ENCODE peak calls at places on chromosomes 13 and 19, in ten cellular contexts. S is A673, Y is endothelial cell, C is neural crest cell, Q is activated gamma-delta T cell treated with Interleukin-2 at 50 U/mL for 16 hours, M is H4, U is BJ, P is lung, V is EL, I is PC-3. E is an unnamed sample.
A peak's percentile ranks its signal among the peaks of the same experiment; 100 is the strongest.

GRCh38 chr19:7376151-7376852 is 27.6 kb downstream of the ARHGEF18 start:
- DNase-seq in S (no peak), Y (no peak), C (no peak), Q (no peak), M (no peak), U (no peak), P (no peak), V (no peak), I (peak; percentile 75), E (no peak)

GRCh38 chr19:4868286-4868834 is 893 bp upstream of the PLIN3 start:
- DNase-seq in S (no peak), Y (no peak), C (no peak), Q (no peak), M (no peak), U (no peak), P (no peak), V (no peak), I (no peak), E (no peak)

GRCh38 chr19:1510807-1511206 is 2.0 kb downstream of the ADAMTSL5 start:
- DNase-seq in S (no peak), Y (no peak), C (no peak), Q (no peak), M (no peak), U (no peak), P (no peak), V (no peak), I (no peak), E (no peak)

GRCh38 chr19:49646586-49646985 is 4.6 kb downstream of the SCAF1 start:
- DNase-seq in S (no peak), Y (no peak), C (no peak), Q (no peak), M (no peak), U (no peak), P (no peak), V (no peak), I (no peak), E (no peak)

GRCh38 chr19:28468701-28469459 is 744.1 kb downstream of the UQCRFS1 start:
- DNase-seq in S (no peak), Y (no peak), C (no peak), Q (peak; percentile 19), M (no peak), U (peak; percentile 44), P (no peak), V (peak; percentile 45), I (peak; percentile 1), E (no peak)

GRCh38 chr13:53064721-53065120 is 36.1 kb downstream of the OLFM4 start:
- DNase-seq in S (peak; percentile 63), Y (no peak), C (no peak), Q (no peak), M (no peak), U (no peak), P (no peak), V (no peak), I (no peak), E (no peak)

GRCh38 chr13:24995225-24995804 is 100.6 kb upstream of the PABPC3 start:
- DNase-seq in S (peak; percentile 92), Y (peak; percentile 67), C (peak; percentile 54), Q (peak; percentile 48), M (peak; percentile 75), U (peak; percentile 20), P (peak; percentile 57), V (peak; percentile 75), I (peak; percentile 86), E (peak; percentile 41)

GRCh38 chr13:98307744-98308524 is 130.9 kb upstream of the RNF113B start:
- DNase-seq in S (no peak), Y (peak; percentile 51), C (no peak), Q (no peak), M (peak; percentile 63), U (no peak), P (no peak), V (no peak), I (no peak), E (no peak)

GRCh38 chr19:28488006-28488405 is 724.9 kb downstream of the UQCRFS1 start:
- DNase-seq in S (no peak), Y (no peak), C (no peak), Q (no peak), M (no peak), U (no peak), P (no peak), V (no peak), I (no peak), E (no peak)

GRCh38 chr19:34667349-34668076 is 9.4 kb downstream of the SCGB2B2 start:
- DNase-seq in S (peak; percentile 16), Y (no peak), C (no peak), Q (no peak), M (peak; percentile 45), U (no peak), P (no peak), V (peak; percentile 21), I (peak; percentile 4), E (no peak)

GRCh38 chr19:5999693-6000092 is 21.8 kb upstream of the RANBP3 start:
- DNase-seq in S (no peak), Y (no peak), C (no peak), Q (no peak), M (no peak), U (no peak), P (no peak), V (no peak), I (no peak), E (no peak)

GRCh38 chr19:49677232-49677881 is at the start of gene PRMT1:
- DNase-seq in S (peak; percentile 68), Y (peak; percentile 65), C (peak; percentile 51), Q (peak; percentile 35), M (no peak), U (no peak), P (no peak), V (peak; percentile 47), I (peak; percentile 47), E (peak; percentile 34)

GRCh38 chr13:91719033-91719432 is 320.6 kb downstream of the GPC5 start:
- DNase-seq in S (no peak), Y (no peak), C (no peak), Q (no peak), M (peak; percentile 14), U (no peak), P (no peak), V (no peak), I (peak; percentile 7), E (no peak)

GRCh38 chr13:35716644-35717170 is 240.2 kb upstream of the MAB21L1 start:
- DNase-seq in S (no peak), Y (no peak), C (no peak), Q (no peak), M (no peak), U (no peak), P (no peak), V (no peak), I (no peak), E (no peak)

GRCh38 chr19:5147074-5147970 is 178.4 kb downstream of the KDM4B start:
- DNase-seq in S (no peak), Y (no peak), C (no peak), Q (no peak), M (no peak), U (no peak), P (no peak), V (no peak), I (no peak), E (no peak)

GRCh38 chr13:39515231-39515630 is 87.8 kb downstream of the LHFPL6 start:
- DNase-seq in S (peak; percentile 57), Y (no peak), C (no peak), Q (no peak), M (no peak), U (no peak), P (no peak), V (no peak), I (no peak), E (no peak)

GRCh38 chr13:110937511-110938303 is 22.8 kb upstream of the ANKRD10 start:
- DNase-seq in S (no peak), Y (no peak), C (no peak), Q (no peak), M (no peak), U (no peak), P (no peak), V (no peak), I (no peak), E (no peak)

GRCh38 chr19:30070970-30071632 is 129.1 kb downstream of the URI1 start:
- DNase-seq in S (no peak), Y (no peak), C (no peak), Q (no peak), M (no peak), U (no peak), P (no peak), V (no peak), I (no peak), E (no peak)

GRCh38 chr19:46824887-46825730 is 25.5 kb downstream of the AP2S1 start:
- DNase-seq in S (no peak), Y (no peak), C (no peak), Q (no peak), M (no peak), U (no peak), P (no peak), V (no peak), I (no peak), E (no peak)

GRCh38 chr13:44426461-44426860 is 52.8 kb downstream of the SERP2 start:
- DNase-seq in S (no peak), Y (no peak), C (no peak), Q (no peak), M (no peak), U (no peak), P (no peak), V (no peak), I (no peak), E (no peak)

GRCh38 chr13:67515895-67516294 is 285.8 kb upstream of the PCDH9 start:
- DNase-seq in S (peak; percentile 18), Y (no peak), C (no peak), Q (no peak), M (peak; percentile 85), U (no peak), P (no peak), V (no peak), I (peak; percentile 70), E (no peak)

GRCh38 chr19:7482584-7483439 is 6.0 kb downstream of the PEX11G start:
- DNase-seq in S (peak; percentile 55), Y (peak; percentile 23), C (no peak), Q (no peak), M (no peak), U (no peak), P (no peak), V (no peak), I (peak; percentile 57), E (no peak)

GRCh38 chr19:46748325-46749109 is 2.3 kb upstream of the STRN4 start:
- DNase-seq in S (peak; percentile 81), Y (peak; percentile 86), C (peak; percentile 87), Q (peak; percentile 78), M (peak; percentile 59), U (no peak), P (peak; percentile 72), V (peak; percentile 61), I (peak; percentile 63), E (peak; percentile 35)

GRCh38 chr19:16544468-16545231 is 2.4 kb upstream of the CHERP start:
- DNase-seq in S (no peak), Y (no peak), C (no peak), Q (no peak), M (no peak), U (no peak), P (no peak), V (no peak), I (no peak), E (no peak)

GRCh38 chr19:50531171-50531612 is 17.5 kb upstream of the ASPDH start:
- DNase-seq in S (no peak), Y (no peak), C (no peak), Q (no peak), M (no peak), U (no peak), P (no peak), V (no peak), I (peak; percentile 45), E (no peak)

GRCh38 chr13:18943273-18943672 is 238.4 kb downstream of the TUBA3C start:
- DNase-seq in S (no peak), Y (no peak), C (no peak), Q (no peak), M (no peak), U (no peak), P (no peak), V (no peak), I (no peak), E (no peak)

GRCh38 chr13:81487151-81487550 is 1146.2 kb upstream of the SPRY2 start:
- DNase-seq in S (peak; percentile 65), Y (peak; percentile 53), C (peak; percentile 12), Q (no peak), M (peak; percentile 16), U (no peak), P (no peak), V (no peak), I (peak; percentile 61), E (no peak)

GRCh38 chr19:33702606-33703437 is 81.1 kb downstream of the CHST8 start:
- DNase-seq in S (no peak), Y (no peak), C (no peak), Q (no peak), M (no peak), U (no peak), P (no peak), V (no peak), I (no peak), E (no peak)